ENCODE peak calls at places on chromosomes 6 and 20, in six cellular contexts. K, Q, A, E, C and W are unnamed samples.
A peak's percentile ranks its signal among the peaks of the same experiment; 100 is the strongest.

GRCh38 chr6:30107756-30108155 is 5.1 kb downstream of the TRIM31 start:
- DNase-seq in Q (no peak), A (no peak), C (no peak), K (no peak), E (peak; percentile 23), W (no peak)

GRCh38 chr6:76072562-76072961 is at the start of gene IMPG1:
- DNase-seq in E (no peak), K (no peak), Q (no peak), C (no peak), A (no peak), W (no peak)

GRCh38 chr20:42775866-42776265 is 413.8 kb downstream of the PTPRT start:
- DNase-seq in K (no peak), C (no peak), Q (no peak), A (no peak), E (no peak), W (no peak)

GRCh38 chr20:4067600-4068261 is 52.4 kb upstream of the RNF24 start:
- DNase-seq in A (peak; percentile 91), E (peak; percentile 78), C (no peak), K (no peak), Q (no peak), W (no peak)

GRCh38 chr20:17969276-17969883 is 562 bp downstream of the MGME1 start:
- DNase-seq in E (peak; percentile 56), K (peak; percentile 50), Q (peak; percentile 37), A (peak; percentile 49), C (no peak), W (no peak)

GRCh38 chr6:19805146-19805515 is 32.0 kb upstream of the ID4 start:
- DNase-seq in C (no peak), A (peak; percentile 35), K (no peak), E (no peak), Q (no peak), W (no peak)

GRCh38 chr20:16240355-16240754 is 332.9 kb downstream of the KIF16B start:
- DNase-seq in C (no peak), A (no peak), K (no peak), Q (no peak), E (no peak), W (no peak)

GRCh38 chr20:42938486-42939205 is 251.1 kb downstream of the PTPRT start:
- DNase-seq in K (no peak), Q (no peak), E (peak; percentile 15), A (no peak), C (no peak), W (no peak)

GRCh38 chr6:10510592-10511367 is 10.4 kb upstream of the GCNT2 start:
- DNase-seq in K (peak; percentile 88), E (peak; percentile 27), C (no peak), A (peak; percentile 14), Q (peak; percentile 65), W (no peak)

GRCh38 chr6:108123946-108124345 is 41.9 kb upstream of the NR2E1 start:
- DNase-seq in K (no peak), A (no peak), C (no peak), E (no peak), Q (no peak), W (no peak)

GRCh38 chr6:128438311-128438916 is 82.0 kb downstream of the PTPRK start:
- DNase-seq in E (peak; percentile 11), A (peak; percentile 17), Q (peak; percentile 17), K (no peak), C (peak; percentile 19), W (no peak)

GRCh38 chr20:17657079-17657825 is 24.8 kb downstream of the RRBP1 start:
- DNase-seq in A (no peak), K (peak; percentile 51), Q (no peak), E (no peak), C (peak; percentile 8), W (no peak)

GRCh38 chr6:49570474-49571079 is 20.1 kb downstream of the C6orf141 start:
- DNase-seq in K (no peak), E (no peak), Q (no peak), C (no peak), A (peak; percentile 27), W (no peak)

GRCh38 chr6:96899019-96899418 is 1.3 kb upstream of the NDUFAF4 start:
- DNase-seq in K (peak; percentile 15), A (peak; percentile 74), C (no peak), E (peak; percentile 16), Q (peak; percentile 23), W (peak; percentile 32)

GRCh38 chr6:136525586-136526195 is 24.5 kb downstream of the MAP7 start:
- DNase-seq in K (no peak), A (no peak), C (no peak), E (peak; percentile 68), Q (no peak), W (no peak)

GRCh38 chr20:21361266-21361665 is 36.1 kb downstream of the NKX2-4 start:
- DNase-seq in Q (no peak), K (no peak), E (peak; percentile 57), C (no peak), A (peak; percentile 60), W (no peak)

GRCh38 chr6:37809144-37809543 is 10.4 kb upstream of the ZFAND3 start:
- DNase-seq in K (no peak), C (no peak), A (peak; percentile 52), E (peak; percentile 23), Q (peak; percentile 38), W (peak; percentile 39)

GRCh38 chr6:154276810-154277577 is 79.6 kb downstream of the IPCEF1 start:
- DNase-seq in A (peak; percentile 61), C (no peak), K (peak; percentile 47), E (no peak), Q (no peak), W (no peak)

GRCh38 chr6:1904494-1904854 is 294.8 kb downstream of the FOXC1 start:
- DNase-seq in A (no peak), C (no peak), K (no peak), Q (no peak), E (no peak), W (no peak)

GRCh38 chr20:53990768-53991472 is 79.5 kb downstream of the BCAS1 start:
- DNase-seq in A (no peak), K (no peak), Q (no peak), C (no peak), E (no peak), W (no peak)

GRCh38 chr20:18737140-18737539 is 76.4 kb upstream of the SCP2D1 start:
- DNase-seq in K (no peak), C (no peak), Q (no peak), A (no peak), E (no peak), W (no peak)

GRCh38 chr6:160137989-160138835 is 16.6 kb downstream of the SLC22A1 start:
- DNase-seq in Q (peak; percentile 37), K (peak; percentile 88), C (peak; percentile 53), A (peak; percentile 81), E (peak; percentile 46), W (peak; percentile 40)

GRCh38 chr20:54476336-54476928 is 1.0 kb downstream of the DOK5 start:
- DNase-seq in A (no peak), K (no peak), Q (peak; percentile 36), E (no peak), C (no peak), W (no peak)

GRCh38 chr20:41145317-41145716 is 8.0 kb downstream of the PLCG1 start:
- DNase-seq in K (no peak), C (no peak), A (no peak), E (no peak), Q (no peak), W (no peak)

GRCh38 chr20:17481661-17482060 is 49.5 kb downstream of the BFSP1 start:
- DNase-seq in Q (no peak), K (no peak), E (no peak), C (no peak), A (no peak), W (no peak)

GRCh38 chr6:36605102-36605501 is 10.9 kb downstream of the SRSF3 start:
- DNase-seq in C (no peak), K (no peak), A (no peak), Q (no peak), E (no peak), W (no peak)

GRCh38 chr6:157527471-157527907 is 146.5 kb downstream of the ZDHHC14 start:
- DNase-seq in K (no peak), C (no peak), A (peak; percentile 31), E (no peak), Q (peak; percentile 51), W (no peak)

GRCh38 chr20:59039233-59039632 is 3.4 kb downstream of the PRELID3B start:
- DNase-seq in K (no peak), Q (no peak), E (no peak), C (no peak), A (peak; percentile 55), W (no peak)
- H3K4me3 ChIP-seq in K (no peak overlapping the region), Q (no peak overlapping the region), E (no peak overlapping the region), C (no peak overlapping the region), A (no peak overlapping the region), W (no peak overlapping the region)

GRCh38 chr6:148747493-148748160 is 797 bp downstream of the UST start:
- DNase-seq in C (peak; percentile 49), E (peak; percentile 68), K (peak; percentile 69), Q (peak; percentile 16), A (peak; percentile 46), W (no peak)
- TF ChIP-seq CTCF in C (no peak), E (peak; percentile 27), K (no peak), Q (no peak), A (no peak), W (no peak)

GRCh38 chr6:169810066-169810989 is 58.9 kb downstream of the ERMARD start:
- DNase-seq in A (no peak), E (no peak), Q (no peak), K (no peak), C (no peak), W (no peak)
- H3K4me3 ChIP-seq in A (no peak overlapping the region), E (no peak overlapping the region), Q (no peak overlapping the region), K (no peak overlapping the region), C (no peak overlapping the region), W (no peak overlapping the region)

DNA sequence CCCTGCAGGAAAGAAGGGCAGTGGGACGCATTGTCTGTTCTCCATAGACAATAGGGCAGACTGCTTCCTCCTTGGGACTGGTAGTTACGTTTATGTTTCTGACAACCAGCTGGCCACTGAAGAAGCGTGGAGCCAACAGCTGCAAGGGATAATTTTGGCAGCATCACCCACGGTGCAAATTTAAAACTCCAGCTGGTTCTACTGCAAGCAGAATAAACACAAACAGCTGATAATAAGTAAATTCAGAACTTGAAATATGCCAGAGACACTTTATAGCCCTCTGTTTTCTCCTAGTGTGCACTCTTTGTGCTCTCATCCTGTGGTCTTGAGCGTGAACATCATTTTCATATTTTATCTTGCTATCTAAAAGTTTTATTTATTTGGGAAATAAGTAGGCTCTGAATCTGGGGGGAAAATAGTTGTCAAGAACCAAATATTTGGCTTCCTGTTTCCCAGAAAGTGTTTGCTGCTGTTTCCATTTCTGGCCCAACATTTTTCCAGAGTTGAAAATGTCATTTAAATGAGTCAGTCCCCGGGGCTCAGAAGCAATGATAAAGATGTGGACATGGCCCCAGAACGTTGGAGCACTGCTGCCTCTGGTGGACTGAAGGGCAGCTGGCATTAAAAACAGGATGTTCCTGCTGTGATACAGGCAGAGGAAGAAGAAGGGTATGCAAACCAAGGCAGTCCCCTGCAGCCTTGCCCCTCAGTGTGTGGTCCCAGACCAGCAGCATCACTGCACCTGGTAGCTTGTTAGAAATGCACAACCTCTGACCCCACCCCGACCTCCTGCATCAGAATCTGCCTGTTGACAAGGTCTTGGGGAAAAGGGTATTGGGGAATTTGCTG is 12.5 kb upstream of the THBD start:
- DNase-seq in A (peak; percentile 87), C (peak; percentile 36), E (no peak), Q (peak; percentile 69), K (no peak), W (no peak)
- TF ChIP-seq CTCF in A (peak; percentile 79), C (peak; percentile 42), E (peak; percentile 43), Q (peak; percentile 26), K (peak; percentile 75), W (peak; percentile 51)